ENCODE peak calls at places on chromosomes 5 and 9, in six cellular contexts. One of them, this sample, is unnamed.

GRCh38 chr9:92327283-92327850 is 1.6 kb downstream of the CENPP start:
- DNase-seq in C1 segment of cervical spinal cord: no peak
- DNase-seq in NCI-H69: peak; percentile 56
- DNase-seq in NCI-H2029: no peak
- DNase-seq in EL: no peak
- DNase-seq in neuronal stem cell: no peak
- DNase-seq in this sample: peak; percentile 16

GRCh38 chr9:10869687-10870086 is 256.9 kb upstream of the PTPRD start:
- DNase-seq in C1 segment of cervical spinal cord: no peak
- DNase-seq in NCI-H69: no peak
- DNase-seq in NCI-H2029: no peak
- DNase-seq in EL: no peak
- DNase-seq in neuronal stem cell: no peak
- DNase-seq in this sample: no peak

GRCh38 chr9:4826417-4827166 is 33.8 kb downstream of the RCL1 start:
- DNase-seq in C1 segment of cervical spinal cord: no peak
- DNase-seq in NCI-H69: no peak
- DNase-seq in NCI-H2029: no peak
- DNase-seq in EL: no peak
- DNase-seq in neuronal stem cell: no peak
- DNase-seq in this sample: no peak

GRCh38 chr9:134912126-134912840 is 5.4 kb downstream of the FCN1 start:
- DNase-seq in C1 segment of cervical spinal cord: no peak
- DNase-seq in NCI-H69: no peak
- DNase-seq in NCI-H2029: no peak
- DNase-seq in EL: no peak
- DNase-seq in neuronal stem cell: no peak
- DNase-seq in this sample: no peak

GRCh38 chr5:160020969-160021368 is 12.0 kb downstream of the TTC1 start:
- DNase-seq in C1 segment of cervical spinal cord: no peak
- DNase-seq in NCI-H69: no peak
- DNase-seq in NCI-H2029: no peak
- DNase-seq in EL: no peak
- DNase-seq in neuronal stem cell: no peak
- DNase-seq in this sample: no peak

GRCh38 chr9:37329576-37329975 is 92.9 kb upstream of the GRHPR start:
- DNase-seq in C1 segment of cervical spinal cord: no peak
- DNase-seq in NCI-H69: peak; percentile 66
- DNase-seq in NCI-H2029: peak; percentile 20
- DNase-seq in EL: peak; percentile 36
- DNase-seq in neuronal stem cell: no peak
- DNase-seq in this sample: no peak

GRCh38 chr9:101415578-101415977 is 16.9 kb downstream of the ZNF189 start:
- DNase-seq in C1 segment of cervical spinal cord: no peak
- DNase-seq in NCI-H69: no peak
- DNase-seq in NCI-H2029: no peak
- DNase-seq in EL: no peak
- DNase-seq in neuronal stem cell: no peak
- DNase-seq in this sample: no peak

GRCh38 chr5:96896806-96897205 is 20.5 kb downstream of the ERAP2 start:
- DNase-seq in C1 segment of cervical spinal cord: no peak
- DNase-seq in NCI-H69: no peak
- DNase-seq in NCI-H2029: no peak
- DNase-seq in EL: no peak
- DNase-seq in neuronal stem cell: no peak
- DNase-seq in this sample: no peak

GRCh38 chr9:34568133-34568532 is 21.4 kb downstream of the CNTFR start:
- DNase-seq in C1 segment of cervical spinal cord: no peak
- DNase-seq in NCI-H69: no peak
- DNase-seq in NCI-H2029: no peak
- DNase-seq in EL: no peak
- DNase-seq in neuronal stem cell: no peak
- DNase-seq in this sample: no peak

GRCh38 chr5:179257190-179257741 is 88.0 kb downstream of the ADAMTS2 start:
- DNase-seq in C1 segment of cervical spinal cord: no peak
- DNase-seq in NCI-H69: no peak
- DNase-seq in NCI-H2029: no peak
- DNase-seq in EL: no peak
- DNase-seq in neuronal stem cell: no peak
- DNase-seq in this sample: no peak

GRCh38 chr5:79149432-79149831 is 37.8 kb downstream of the BHMT start:
- DNase-seq in C1 segment of cervical spinal cord: no peak
- DNase-seq in NCI-H69: no peak
- DNase-seq in NCI-H2029: no peak
- DNase-seq in EL: peak; percentile 24
- DNase-seq in neuronal stem cell: no peak
- DNase-seq in this sample: no peak

GRCh38 chr5:76074487-76074886 is 8.7 kb upstream of the SV2C start:
- DNase-seq in C1 segment of cervical spinal cord: no peak
- DNase-seq in NCI-H69: no peak
- DNase-seq in NCI-H2029: no peak
- DNase-seq in EL: no peak
- DNase-seq in neuronal stem cell: no peak
- DNase-seq in this sample: no peak

GRCh38 chr5:3104446-3105047 is 353.1 kb upstream of the IRX2 start:
- DNase-seq in C1 segment of cervical spinal cord: no peak
- DNase-seq in NCI-H69: no peak
- DNase-seq in NCI-H2029: no peak
- DNase-seq in EL: no peak
- DNase-seq in neuronal stem cell: peak; percentile 65
- DNase-seq in this sample: no peak

GRCh38 chr5:54760182-54760935 is 225.0 kb downstream of the ESM1 start:
- DNase-seq in C1 segment of cervical spinal cord: no peak
- DNase-seq in NCI-H69: no peak
- DNase-seq in NCI-H2029: no peak
- DNase-seq in EL: peak; percentile 69
- DNase-seq in neuronal stem cell: no peak
- DNase-seq in this sample: no peak

GRCh38 chr5:104533498-104533897 is 970.9 kb upstream of the NUDT12 start:
- DNase-seq in C1 segment of cervical spinal cord: no peak
- DNase-seq in NCI-H69: no peak
- DNase-seq in NCI-H2029: no peak
- DNase-seq in EL: no peak
- DNase-seq in neuronal stem cell: no peak
- DNase-seq in this sample: no peak

GRCh38 chr5:101929628-101930027 is 366.5 kb downstream of the SLCO4C1 start:
- DNase-seq in C1 segment of cervical spinal cord: no peak
- DNase-seq in NCI-H69: peak; percentile 87
- DNase-seq in NCI-H2029: peak; percentile 14
- DNase-seq in EL: no peak
- DNase-seq in neuronal stem cell: no peak
- DNase-seq in this sample: no peak

GRCh38 chr9:107983191-107983603 is 493.6 kb upstream of the KLF4 start:
- DNase-seq in C1 segment of cervical spinal cord: no peak
- DNase-seq in NCI-H69: no peak
- DNase-seq in NCI-H2029: no peak
- DNase-seq in EL: peak; percentile 45
- DNase-seq in neuronal stem cell: no peak
- DNase-seq in this sample: no peak

GRCh38 chr5:446066-446725 is 3.2 kb downstream of the EXOC3 start:
- DNase-seq in C1 segment of cervical spinal cord: no peak
- DNase-seq in NCI-H69: no peak
- DNase-seq in NCI-H2029: no peak
- DNase-seq in EL: peak; percentile 30
- DNase-seq in neuronal stem cell: no peak
- DNase-seq in this sample: no peak

GRCh38 chr9:37390759-37391158 is 31.7 kb upstream of the GRHPR start:
- DNase-seq in C1 segment of cervical spinal cord: no peak
- DNase-seq in NCI-H69: peak; percentile 70
- DNase-seq in NCI-H2029: no peak
- DNase-seq in EL: no peak
- DNase-seq in neuronal stem cell: no peak
- DNase-seq in this sample: no peak

GRCh38 chr5:115349001-115349817 is 52.8 kb upstream of the CCDC112 start:
- DNase-seq in C1 segment of cervical spinal cord: no peak
- DNase-seq in NCI-H69: peak; percentile 75
- DNase-seq in NCI-H2029: peak; percentile 59
- DNase-seq in EL: peak; percentile 83
- DNase-seq in neuronal stem cell: no peak
- DNase-seq in this sample: peak; percentile 26

GRCh38 chr5:1008451-1009358 is at the start of gene NKD2:
- DNase-seq in C1 segment of cervical spinal cord: no peak
- DNase-seq in NCI-H69: peak; percentile 56
- DNase-seq in NCI-H2029: peak; percentile 18
- DNase-seq in EL: no peak
- DNase-seq in neuronal stem cell: peak; percentile 56
- DNase-seq in this sample: no peak

GRCh38 chr9:2613730-2614271 is 7.8 kb upstream of the VLDLR start:
- DNase-seq in C1 segment of cervical spinal cord: no peak
- DNase-seq in NCI-H69: peak; percentile 92
- DNase-seq in NCI-H2029: peak; percentile 66
- DNase-seq in EL: no peak
- DNase-seq in neuronal stem cell: no peak
- DNase-seq in this sample: no peak

GRCh38 chr9:91677822-91678221 is 254.2 kb upstream of the NFIL3 start:
- DNase-seq in C1 segment of cervical spinal cord: no peak
- DNase-seq in NCI-H69: peak; percentile 72
- DNase-seq in NCI-H2029: no peak
- DNase-seq in EL: no peak
- DNase-seq in neuronal stem cell: no peak
- DNase-seq in this sample: no peak

GRCh38 chr9:98175013-98175679 is 17.3 kb downstream of the CORO2A start:
- DNase-seq in C1 segment of cervical spinal cord: no peak
- DNase-seq in NCI-H69: peak; percentile 89
- DNase-seq in NCI-H2029: no peak
- DNase-seq in EL: no peak
- DNase-seq in neuronal stem cell: peak; percentile 31
- DNase-seq in this sample: no peak

GRCh38 chr9:97774657-97775056 is 77.5 kb upstream of the XPA start:
- DNase-seq in C1 segment of cervical spinal cord: no peak
- DNase-seq in NCI-H69: no peak
- DNase-seq in NCI-H2029: no peak
- DNase-seq in EL: no peak
- DNase-seq in neuronal stem cell: no peak
- DNase-seq in this sample: no peak

GRCh38 chr5:73412597-73412988 is 36.0 kb downstream of the FOXD1 start:
- DNase-seq in C1 segment of cervical spinal cord: no peak
- DNase-seq in NCI-H69: no peak
- DNase-seq in NCI-H2029: no peak
- DNase-seq in EL: peak; percentile 67
- DNase-seq in neuronal stem cell: no peak
- DNase-seq in this sample: no peak

GRCh38 chr9:83432104-83432627 is 106.0 kb downstream of the FRMD3 start:
- DNase-seq in C1 segment of cervical spinal cord: peak; percentile 39
- DNase-seq in NCI-H69: peak; percentile 9
- DNase-seq in NCI-H2029: no peak
- DNase-seq in EL: peak; percentile 64
- DNase-seq in neuronal stem cell: peak; percentile 18
- DNase-seq in this sample: no peak

GRCh38 chr5:83802686-83803085 is 82.0 kb upstream of the HAPLN1 start:
- DNase-seq in C1 segment of cervical spinal cord: no peak
- DNase-seq in NCI-H69: no peak
- DNase-seq in NCI-H2029: no peak
- DNase-seq in EL: peak; percentile 28
- DNase-seq in neuronal stem cell: no peak
- DNase-seq in this sample: no peak

GRCh38 chr5:43514471-43514815 is 505 bp downstream of the C5orf34 start:
- DNase-seq in C1 segment of cervical spinal cord: no peak
- DNase-seq in NCI-H69: no peak
- DNase-seq in NCI-H2029: no peak
- DNase-seq in EL: peak; percentile 74
- DNase-seq in neuronal stem cell: no peak
- DNase-seq in this sample: no peak

GRCh38 chr5:124742983-124743533 is 3.4 kb downstream of the ZNF608 start:
- DNase-seq in C1 segment of cervical spinal cord: no peak
- DNase-seq in NCI-H69: peak; percentile 78
- DNase-seq in NCI-H2029: no peak
- DNase-seq in EL: peak; percentile 83
- DNase-seq in neuronal stem cell: no peak
- DNase-seq in this sample: no peak

GRCh38 chr5:80195837-80196400 is 59.9 kb downstream of the SERINC5 start:
- DNase-seq in C1 segment of cervical spinal cord: no peak
- DNase-seq in NCI-H69: no peak
- DNase-seq in NCI-H2029: no peak
- DNase-seq in EL: peak; percentile 27
- DNase-seq in neuronal stem cell: no peak
- DNase-seq in this sample: no peak

GRCh38 chr9:136620441-136621018 is 42.2 kb upstream of the EGFL7 start:
- DNase-seq in C1 segment of cervical spinal cord: no peak
- DNase-seq in NCI-H69: no peak
- DNase-seq in NCI-H2029: no peak
- DNase-seq in EL: no peak
- DNase-seq in neuronal stem cell: no peak
- DNase-seq in this sample: no peak